ENCODE peak calls at places on chromosome 18, in eight cellular contexts. V is AG04450; B is OCI-LY7; W is H1; G is neural crest cell; O is CD8-positive, alpha-beta T cell; K is GM10248; Y is IMR-90. U is an unnamed sample.

GRCh38 chr18:3603460-3604259 is 153.7 kb downstream of the TGIF1 start:
- DNase-seq in B (peak), G (no peak), Y (peak), K (no peak), V (peak), O (no peak), W (peak), U (no peak)

GRCh38 chr18:47413327-47413726 is 161.9 kb upstream of the SKOR2 start:
- DNase-seq in Y (no peak), K (no peak), O (no peak), W (no peak), V (no peak), G (no peak), B (no peak), U (no peak)

GRCh38 chr18:21330122-21330701 is 88.2 kb downstream of the GREB1L start:
- DNase-seq in W (no peak), O (no peak), Y (no peak), G (no peak), K (no peak), V (no peak), B (no peak), U (no peak)

GRCh38 chr18:79964330-79965118 is at the start of gene HSBP1L1:
- DNase-seq in V (no peak), W (no peak), O (peak), K (peak), B (peak), G (peak), Y (no peak), U (peak)

GRCh38 chr18:60331890-60332289 is 40.7 kb downstream of the MC4R start:
- DNase-seq in W (no peak), Y (no peak), O (no peak), V (no peak), G (no peak), B (no peak), K (no peak), U (no peak)

GRCh38 chr18:32019251-32019943 is 772 bp downstream of the RNF125 start:
- DNase-seq in W (peak), K (peak), B (peak), V (no peak), G (peak), O (peak), Y (no peak), U (peak)

GRCh38 chr18:46675112-46675511 is 18.1 kb upstream of the LOXHD1 start:
- DNase-seq in W (no peak), G (no peak), O (no peak), V (no peak), K (no peak), Y (no peak), B (no peak), U (no peak)

GRCh38 chr18:5424903-5425302 is 118.9 kb downstream of the EPB41L3 start:
- DNase-seq in V (no peak), G (no peak), K (no peak), Y (peak), O (no peak), B (peak), W (no peak), U (no peak)

GRCh38 chr18:39946623-39947061 is 2008.4 kb upstream of the PIK3C3 start:
- DNase-seq in O (no peak), V (peak), B (no peak), K (no peak), W (no peak), G (no peak), Y (peak), U (no peak)

GRCh38 chr18:46939998-46940571 is 22.7 kb downstream of the KATNAL2 start:
- DNase-seq in B (no peak), O (no peak), V (no peak), G (no peak), Y (no peak), W (no peak), K (no peak), U (no peak)

GRCh38 chr18:58766164-58766563 is 94.9 kb downstream of the MALT1 start:
- DNase-seq in V (no peak), Y (no peak), B (no peak), W (no peak), K (no peak), G (no peak), O (no peak), U (no peak)

GRCh38 chr18:13436596-13436995 is 218.0 kb downstream of the LDLRAD4 start:
- DNase-seq in G (no peak), B (no peak), O (peak), Y (no peak), K (no peak), V (no peak), W (no peak), U (no peak)

GRCh38 chr18:23532848-23533247 is 29.5 kb downstream of the RMC1 start:
- DNase-seq in O (no peak), G (no peak), K (no peak), W (no peak), Y (no peak), B (no peak), V (no peak), U (peak)

GRCh38 chr18:47263197-47263827 is 11.9 kb upstream of the SKOR2 start:
- DNase-seq in K (no peak), V (no peak), W (no peak), B (no peak), Y (no peak), G (no peak), O (no peak), U (peak)

GRCh38 chr18:76687271-76688006 is 134.9 kb upstream of the ZNF236 start:
- DNase-seq in O (no peak), Y (peak), K (peak), B (no peak), W (no peak), G (no peak), V (no peak), U (no peak)

GRCh38 chr18:28036481-28036880 is 140.4 kb downstream of the CDH2 start:
- DNase-seq in V (no peak), Y (no peak), G (no peak), B (no peak), W (no peak), O (no peak), K (no peak), U (no peak)

DNA sequence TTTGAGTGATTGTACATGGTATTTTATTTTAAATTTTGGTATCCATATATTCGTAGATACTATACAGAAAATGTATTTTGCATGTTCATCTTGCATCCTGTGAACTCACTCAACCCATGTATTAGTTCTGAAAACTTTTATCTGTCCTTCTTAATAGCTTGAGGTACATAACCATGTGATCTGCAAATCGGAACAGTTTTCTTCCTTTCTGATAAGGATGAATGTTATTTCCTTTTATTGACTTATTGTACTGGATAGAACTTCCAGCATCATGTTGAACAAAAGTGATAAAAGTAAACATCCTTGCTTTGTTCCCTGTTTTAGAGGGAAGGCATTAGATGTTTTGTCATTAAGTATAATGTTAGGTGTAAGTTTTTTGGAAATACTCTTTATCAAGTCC is 554.7 kb downstream of the GALR1 start:
- DNase-seq in V (no peak), W (no peak), G (no peak), Y (no peak), O (no peak), K (no peak), B (no peak), U (no peak)
- TF ChIP-seq CTCF in V (no peak), W (no peak), G (no peak), Y (no peak), O (no peak), K (no peak), B (no peak), U (no peak)

GRCh38 chr18:48828713-48829442 is 121.9 kb downstream of the SMAD7 start:
- DNase-seq in B (no peak), Y (no peak), V (no peak), K (no peak), W (no peak), G (no peak), O (peak), U (peak)
- TF ChIP-seq CTCF in B (no peak), Y (no peak), V (no peak), K (no peak), W (no peak), G (no peak), O (no peak), U (no peak)

DNA sequence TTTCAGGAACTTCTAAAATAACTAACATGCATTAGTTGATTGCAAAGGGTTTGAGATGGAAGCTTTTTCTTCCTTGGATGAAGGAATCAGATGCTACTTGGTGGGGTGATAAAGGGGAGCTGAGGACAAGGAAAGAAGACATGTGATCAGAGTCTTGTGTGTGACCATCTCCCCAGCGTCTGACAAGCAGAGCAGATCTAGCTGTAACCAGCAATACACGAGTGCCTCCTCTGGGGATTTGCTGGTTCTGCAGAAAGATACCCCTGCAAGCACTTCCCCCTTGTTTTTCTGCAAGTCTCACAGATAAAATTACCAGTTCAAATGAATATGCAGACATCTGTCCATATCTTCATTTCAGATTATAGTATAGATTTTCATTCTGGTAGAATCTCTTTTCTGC is 2.7 kb downstream of the CDH7 start:
- DNase-seq in Y (no peak), O (no peak), K (no peak), G (peak), B (peak), W (no peak), V (no peak), U (peak)
- TF ChIP-seq CTCF in Y (no peak), O (no peak), K (peak), G (peak), B (peak), W (peak), V (no peak), U (peak)

GRCh38 chr18:54220406-54220805 is 4.1 kb downstream of the MBD2 start:
- DNase-seq in O (no peak), Y (no peak), K (no peak), W (no peak), G (no peak), B (peak), V (no peak), U (no peak)

GRCh38 chr18:54222922-54223567 is 1.4 kb downstream of the MBD2 start:
- DNase-seq in K (no peak), W (no peak), O (peak), V (no peak), B (peak), Y (no peak), G (no peak), U (no peak)

GRCh38 chr18:54224379-54225014 is at the start of gene MBD2:
- DNase-seq in Y (peak), G (peak), B (peak), K (peak), O (peak), W (peak), V (peak), U (peak)

GRCh38 chr18:54228364-54228763 is 3.9 kb upstream of the MBD2 start:
- DNase-seq in G (no peak), V (no peak), Y (no peak), B (no peak), K (no peak), O (no peak), W (no peak), U (no peak)

DNA sequence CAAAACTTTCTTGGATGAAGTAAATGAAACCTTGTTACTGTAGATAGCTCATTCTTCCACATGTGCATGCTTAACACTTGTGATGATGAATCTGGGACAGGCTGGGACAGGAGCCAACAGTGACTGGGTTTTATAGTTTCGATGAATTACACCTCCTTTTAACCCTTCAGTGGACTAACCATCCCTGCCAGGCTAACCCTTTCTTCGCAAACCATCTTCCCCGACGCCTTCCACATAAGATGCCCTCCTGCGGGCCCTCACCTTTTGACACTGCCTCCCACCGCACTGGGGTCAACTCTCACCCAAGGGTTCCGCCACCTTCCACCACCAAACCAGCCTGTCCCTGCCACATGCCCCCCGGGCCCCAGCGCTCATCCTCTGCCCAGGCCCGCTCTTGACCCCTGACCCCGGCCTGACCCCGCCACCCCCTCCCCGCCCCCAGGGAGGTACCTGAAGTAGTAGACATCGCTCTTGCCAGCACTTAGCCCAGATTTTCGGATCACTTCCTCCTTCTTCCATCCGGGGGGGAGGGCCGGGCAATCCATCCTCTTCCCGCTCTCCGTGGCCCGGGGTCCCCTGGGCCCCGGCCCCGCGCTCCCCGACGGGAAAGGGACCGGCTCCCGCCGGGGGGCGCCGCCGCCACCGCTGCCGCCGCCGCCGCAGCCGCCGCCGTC is 764 bp downstream of the MBD2 start:
- DNase-seq in B (peak), G (no peak), W (no peak), V (peak), Y (peak), O (no peak), K (no peak), U (peak)
- TF ChIP-seq CTCF in B (peak), G (no peak), W (no peak), V (no peak), Y (no peak), O (no peak), K (no peak), U (no peak)

DNA sequence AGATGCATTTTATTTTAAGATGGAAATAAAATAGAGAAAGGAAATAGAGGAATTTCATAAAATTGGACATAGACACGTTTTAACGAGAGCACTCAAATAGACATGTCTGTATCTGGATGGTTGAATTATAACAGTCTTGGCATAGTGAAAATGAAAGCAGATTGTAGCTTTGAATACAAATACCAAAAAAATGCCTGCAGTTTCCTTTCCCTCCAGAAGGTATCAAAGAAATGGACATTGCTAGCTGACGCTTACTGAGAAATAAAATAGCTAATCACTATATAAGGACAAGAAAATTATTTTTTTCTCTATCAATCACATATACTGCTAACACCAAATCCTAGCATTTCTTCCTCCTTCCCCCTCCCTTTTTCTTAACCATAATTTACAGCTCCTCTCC is 11.4 kb upstream of the MAPRE2 start:
- DNase-seq in V (no peak), W (no peak), K (peak), B (peak), O (no peak), G (no peak), Y (no peak), U (no peak)
- TF ChIP-seq CTCF in V (peak), W (no peak), K (no peak), B (no peak), O (peak), G (peak), Y (no peak), U (no peak)

DNA sequence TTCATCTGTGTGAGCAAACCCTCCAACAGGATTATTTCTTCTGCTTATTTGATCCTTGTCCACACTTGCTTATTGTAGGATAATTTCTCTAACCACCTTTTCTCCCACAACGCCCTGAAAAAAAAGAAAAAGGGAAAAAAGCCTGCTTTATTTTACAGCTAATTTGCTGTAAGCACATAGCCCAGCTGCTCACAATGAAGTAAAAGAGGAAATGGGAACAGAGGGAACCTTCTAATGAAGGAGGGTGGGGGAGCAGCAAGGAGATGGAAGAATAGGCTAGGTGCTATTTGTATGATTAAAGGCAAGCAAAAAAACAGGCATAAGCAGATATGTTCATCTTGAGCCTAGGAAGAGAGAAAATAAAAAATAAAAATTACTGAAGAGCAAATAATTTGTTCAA is 331.6 kb downstream of the TXNL1 start:
- DNase-seq in Y (no peak), V (no peak), W (no peak), K (no peak), B (no peak), G (no peak), O (no peak), U (no peak)
- TF ChIP-seq CTCF in Y (no peak), V (no peak), W (no peak), K (no peak), B (no peak), G (no peak), O (no peak), U (no peak)

GRCh38 chr18:42471886-42472285 is 516.9 kb downstream of the PIK3C3 start:
- DNase-seq in V (no peak), B (no peak), W (no peak), K (no peak), G (no peak), Y (no peak), O (no peak), U (no peak)
- TF ChIP-seq CTCF in V (no peak), B (no peak), W (no peak), K (no peak), G (peak), Y (no peak), O (no peak), U (no peak)

GRCh38 chr18:7568426-7568825 is 1.3 kb downstream of the PTPRM start:
- DNase-seq in W (no peak), G (peak), B (no peak), K (no peak), Y (peak), V (no peak), O (no peak), U (peak)
- TF ChIP-seq CTCF in W (peak), G (peak), B (no peak), K (no peak), Y (no peak), V (peak), O (no peak), U (peak)

GRCh38 chr18:45213040-45213333 is 402.3 kb upstream of the SLC14A2 start:
- DNase-seq in Y (no peak), B (no peak), O (no peak), K (no peak), V (no peak), G (no peak), W (no peak), U (no peak)
- TF ChIP-seq CTCF in Y (no peak), B (no peak), O (peak), K (no peak), V (no peak), G (peak), W (no peak), U (peak)

U was measured in glutamatergic neuron.